ENCODE peak calls at places on chromosomes 7 and 10, in four cellular contexts. Y, R, W and A are unnamed samples.
A peak's percentile ranks its signal among the peaks of the same experiment; 100 is the strongest.

GRCh38 chr10:117086545-117086944 is 51.5 kb downstream of the VAX1 start:
- DNase-seq in Y (no peak), R (no peak), W (no peak), A (no peak)

GRCh38 chr7:156282816-156283215 is 357.8 kb upstream of the RNF32 start:
- DNase-seq in Y (no peak), R (no peak), W (no peak), A (no peak)

GRCh38 chr10:43943119-43943824 is 294.6 kb upstream of the ZNF32 start:
- DNase-seq in Y (no peak), R (no peak), W (no peak), A (no peak)

GRCh38 chr7:82194011-82194410 is 249.6 kb downstream of the CACNA2D1 start:
- DNase-seq in Y (no peak), R (no peak), W (no peak), A (no peak)

GRCh38 chr10:80407836-80408197 is 534 bp upstream of the PRXL2A start:
- DNase-seq in Y (peak; percentile 67), R (no peak), W (peak; percentile 48), A (no peak)

GRCh38 chr7:18287482-18287881 is 208.1 kb upstream of the HDAC9 start:
- DNase-seq in Y (no peak), R (no peak), W (no peak), A (no peak)

GRCh38 chr7:10696064-10696463 is 277.6 kb upstream of the PHF14 start:
- DNase-seq in Y (no peak), R (no peak), W (no peak), A (no peak)

GRCh38 chr10:30823651-30824050 is 194.1 kb upstream of the LYZL2 start:
- DNase-seq in Y (no peak), R (no peak), W (no peak), A (no peak)

GRCh38 chr7:115924398-115924797 is 106.2 kb downstream of the TFEC start:
- DNase-seq in Y (no peak), R (no peak), W (no peak), A (no peak)

GRCh38 chr10:110434477-110435096 is 63.1 kb upstream of the DUSP5 start:
- DNase-seq in Y (peak; percentile 26), R (no peak), W (peak; percentile 4), A (no peak)

GRCh38 chr10:22894714-22895113 is 33.1 kb upstream of the ARMC3 start:
- DNase-seq in Y (no peak), R (no peak), W (no peak), A (no peak)

GRCh38 chr10:128852902-128853301 is 614.1 kb upstream of the MGMT start:
- DNase-seq in Y (no peak), R (no peak), W (no peak), A (no peak)

GRCh38 chr10:1395025-1395981 is 339.1 kb downstream of the WDR37 start:
- DNase-seq in Y (peak; percentile 25), R (no peak), W (no peak), A (no peak)

GRCh38 chr7:29946428-29947186 is 43.0 kb downstream of the SCRN1 start:
- DNase-seq in Y (no peak), R (peak; percentile 42), W (peak; percentile 15), A (no peak)

GRCh38 chr7:117149692-117150091 is 173.2 kb downstream of the WNT2 start:
- DNase-seq in Y (no peak), R (no peak), W (no peak), A (no peak)

GRCh38 chr10:117804470-117805011 is 242.2 kb downstream of the RAB11FIP2 start:
- DNase-seq in Y (no peak), R (peak; percentile 21), W (no peak), A (no peak)

GRCh38 chr10:83612050-83612449 is 527.3 kb upstream of the GHITM start:
- DNase-seq in Y (no peak), R (no peak), W (no peak), A (no peak)

GRCh38 chr10:53601260-53601875 is 828.8 kb upstream of the MBL2 start:
- DNase-seq in Y (no peak), R (peak; percentile 34), W (no peak), A (no peak)

GRCh38 chr7:159167139-159167538 is 22.5 kb upstream of the VIPR2 start:
- DNase-seq in Y (no peak), R (no peak), W (no peak), A (no peak)

GRCh38 chr7:120993575-120994191 is 5.2 kb downstream of the CPED1 start:
- DNase-seq in Y (no peak), R (no peak), W (no peak), A (no peak)
- H3K27me3 ChIP-seq in Y (no peaks in the 10 kb centered on the region), R (no peaks in the 10 kb centered on the region), W (no peaks in the 10 kb centered on the region), A (no peaks in the 10 kb centered on the region)

GRCh38 chr10:5930272-5930671 is 40.2 kb downstream of the FBH1 start:
- DNase-seq in Y (peak; percentile 81), R (no peak), W (no peak), A (no peak)

GRCh38 chr10:5929442-5929841 is 39.4 kb downstream of the FBH1 start:
- DNase-seq in Y (no peak), R (no peak), W (no peak), A (no peak)

GRCh38 chr10:5924889-5925288 is 34.8 kb downstream of the FBH1 start:
- DNase-seq in Y (no peak), R (no peak), W (no peak), A (no peak)

GRCh38 chr10:5932345-5932744 is 42.3 kb downstream of the FBH1 start:
- DNase-seq in Y (no peak), R (no peak), W (no peak), A (no peak)

GRCh38 chr10:5927306-5927705 is 37.3 kb downstream of the FBH1 start:
- DNase-seq in Y (no peak), R (no peak), W (no peak), A (no peak)
- H3K27ac ChIP-seq in Y (no peak overlapping the region), R (no peak overlapping the region), W (no peak overlapping the region), A (no peak overlapping the region)

GRCh38 chr7:100543586-100543985 is 4.6 kb downstream of the AGFG2 start:
- DNase-seq in Y (no peak), R (no peak), W (no peak), A (no peak)
- H3K4me1 ChIP-seq in Y (peaks cover 3% of the 10 kb centered on the region), R (peaks cover 31% of the 10 kb centered on the region), W (peaks cover 89% of the 10 kb centered on the region), A (peaks cover 45% of the 10 kb centered on the region)

DNA sequence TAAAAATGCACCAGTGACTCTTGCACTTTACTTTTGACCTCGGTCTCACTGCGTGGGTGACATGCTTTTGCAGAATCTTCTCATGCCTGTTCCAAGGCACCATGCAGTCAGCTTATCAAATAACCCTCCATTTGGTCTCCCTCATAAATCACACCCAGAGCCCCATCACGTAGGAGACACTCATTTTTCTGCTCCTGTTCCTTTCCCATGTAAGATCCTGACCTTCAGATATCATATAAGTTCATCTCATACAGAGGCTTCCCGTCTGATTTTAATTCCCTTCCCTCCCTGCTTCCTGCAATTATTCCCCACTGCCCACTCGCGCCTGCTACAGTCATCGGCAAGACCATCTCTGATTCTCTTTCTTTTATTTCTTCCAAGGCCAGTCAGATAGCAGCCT is 1226.3 kb upstream of the AUTS2 start:
- DNase-seq in Y (no peak), R (peak; percentile 6), W (no peak), A (no peak)
- H3K27me3 ChIP-seq in Y (no peaks in the 10 kb centered on the region), R (no peaks in the 10 kb centered on the region), W (no peaks in the 10 kb centered on the region), A (no peaks in the 10 kb centered on the region)

DNA sequence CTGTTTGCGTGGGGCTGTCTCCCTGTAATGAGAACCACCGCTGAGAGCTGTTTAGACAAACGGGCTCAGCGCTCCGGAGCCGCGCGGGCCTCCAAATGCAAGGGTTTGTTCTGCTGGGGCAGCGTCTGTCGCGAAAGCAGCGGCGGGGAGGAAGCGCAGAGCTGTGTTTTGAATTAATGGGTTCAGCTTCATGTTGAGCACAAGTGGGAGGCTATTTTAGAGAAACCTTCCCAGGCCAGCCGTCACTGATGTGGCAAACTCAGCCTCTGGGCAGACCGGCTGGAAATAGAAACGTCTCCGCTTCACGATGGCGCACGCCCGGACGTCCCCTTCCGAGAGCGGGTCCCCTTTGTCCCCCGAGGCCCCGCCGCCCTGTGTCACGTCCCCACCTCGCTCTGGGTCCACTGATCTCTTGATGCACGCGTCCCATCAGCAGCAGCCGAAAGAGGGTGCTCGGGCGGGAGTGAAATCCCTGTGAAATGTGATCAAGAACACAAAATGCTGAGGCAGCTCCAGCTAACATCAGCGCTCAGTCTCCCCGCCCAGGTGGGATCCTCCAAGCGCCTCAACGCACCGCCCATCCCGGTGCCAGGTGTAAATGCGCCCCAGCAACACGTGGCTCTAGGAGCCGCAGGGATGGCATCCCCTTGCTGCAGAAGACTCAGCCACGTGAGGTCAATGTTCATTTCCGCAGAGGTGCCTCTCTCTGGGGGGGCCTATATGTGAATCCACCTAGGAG is 44.9 kb downstream of the BAMBI start:
- DNase-seq in Y (peak; percentile 58), R (peak; percentile 81), W (peak; percentile 8), A (peak; percentile 45)
- H3K27ac ChIP-seq in Y (no peak overlapping the region), R (no peak overlapping the region), W (no peak overlapping the region), A (no peak overlapping the region)

GRCh38 chr10:7471720-7472367 is 61.0 kb upstream of the SFMBT2 start:
- DNase-seq in Y (no peak), R (no peak), W (peak; percentile 67), A (no peak)

GRCh38 chr10:7475046-7475860 is 64.4 kb upstream of the SFMBT2 start:
- DNase-seq in Y (peak; percentile 60), R (peak; percentile 18), W (peak; percentile 26), A (no peak)

GRCh38 chr10:7474388-7474787 is 63.6 kb upstream of the SFMBT2 start:
- DNase-seq in Y (no peak), R (no peak), W (peak; percentile 39), A (no peak)

GRCh38 chr10:7475954-7476353 is 65.1 kb upstream of the SFMBT2 start:
- DNase-seq in Y (no peak), R (no peak), W (no peak), A (no peak)

GRCh38 chr10:7473474-7473873 is 62.6 kb upstream of the SFMBT2 start:
- DNase-seq in Y (no peak), R (no peak), W (no peak), A (no peak)
- H3K4me1 ChIP-seq in Y (no peaks in the 10 kb centered on the region), R (no peaks in the 10 kb centered on the region), W (peaks cover 8% of the 10 kb centered on the region), A (no peaks in the 10 kb centered on the region)